ENCODE peak calls at places on chromosomes 16 and 17, in six cellular contexts. R is heart left ventricle, T is testis, S is right lobe of liver, I is Peyer's patch, O is esophagus muscularis mucosa. Y is an unnamed sample.

GRCh38 chr17:81132770-81133723 is 32.3 kb upstream of the PVALEF start:
- DNase-seq in R (no peak), T (no peak), S (peak), I (peak), O (no peak), Y (no peak)

GRCh38 chr16:85438981-85439639 is 174.0 kb upstream of the GSE1 start:
- DNase-seq in R (no peak), T (no peak), S (no peak), I (no peak), O (no peak), Y (no peak)

GRCh38 chr16:50213939-50214519 is 52.3 kb upstream of the ADCY7 start:
- DNase-seq in R (no peak), T (no peak), S (no peak), I (no peak), O (no peak), Y (no peak)

GRCh38 chr16:9077001-9077809 is 14.2 kb upstream of the HAPSTR1 start:
- DNase-seq in R (no peak), T (no peak), S (no peak), I (no peak), O (no peak), Y (no peak)

GRCh38 chr17:5282639-5283217 is 644 bp downstream of the RABEP1 start:
- DNase-seq in R (peak), T (peak), S (peak), I (peak), O (no peak), Y (peak)

GRCh38 chr16:30049871-30050270 is 15.7 kb upstream of the ALDOA start:
- DNase-seq in R (no peak), T (no peak), S (no peak), I (no peak), O (no peak), Y (no peak)

GRCh38 chr16:83953796-83954576 is 946 bp downstream of the OSGIN1 start:
- DNase-seq in R (no peak), T (peak), S (no peak), I (peak), O (no peak), Y (no peak)

GRCh38 chr16:57898961-57899360 is 72.0 kb downstream of the CNGB1 start:
- DNase-seq in R (no peak), T (no peak), S (no peak), I (no peak), O (no peak), Y (no peak)

GRCh38 chr17:27817731-27818130 is 17.4 kb upstream of the NOS2 start:
- DNase-seq in R (no peak), T (no peak), S (no peak), I (no peak), O (no peak), Y (no peak)

GRCh38 chr16:3118846-3119245 is 6.5 kb downstream of the ZNF205 start:
- DNase-seq in R (no peak), T (no peak), S (no peak), I (no peak), O (no peak), Y (no peak)

GRCh38 chr17:19421926-19422325 is 10.9 kb downstream of the RNF112 start:
- DNase-seq in R (no peak), T (no peak), S (no peak), I (no peak), O (no peak), Y (no peak)

GRCh38 chr17:1644493-1645206 is 882 bp downstream of the SCARF1 start:
- DNase-seq in R (peak), T (no peak), S (no peak), I (peak), O (no peak), Y (no peak)

GRCh38 chr16:73161977-73162376 is 114.0 kb upstream of the ZFHX3 start:
- DNase-seq in R (no peak), T (no peak), S (peak), I (peak), O (no peak), Y (no peak)

GRCh38 chr17:31156326-31156725 is 61.5 kb downstream of the NF1 start:
- DNase-seq in R (no peak), T (no peak), S (no peak), I (no peak), O (no peak), Y (no peak)

GRCh38 chr17:39360537-39360936 is 40.9 kb downstream of the FBXL20 start:
- DNase-seq in R (peak), T (peak), S (peak), I (no peak), O (no peak), Y (no peak)

GRCh38 chr16:10969615-10970014 is 25.3 kb downstream of the CLEC16A start:
- DNase-seq in R (no peak), T (no peak), S (no peak), I (no peak), O (no peak), Y (no peak)

GRCh38 chr16:57863434-57864160 is 61.3 kb upstream of the KIFC3 start:
- DNase-seq in R (peak), T (peak), S (peak), I (peak), O (no peak), Y (peak)

GRCh38 chr16:57366544-57367040 is 5.7 kb upstream of the CX3CL1 start:
- DNase-seq in R (no peak), T (no peak), S (no peak), I (no peak), O (no peak), Y (no peak)

GRCh38 chr17:43411369-43411677 is 12.5 kb downstream of the ARL4D start:
- DNase-seq in R (no peak), T (no peak), S (no peak), I (no peak), O (no peak), Y (no peak)

GRCh38 chr17:43411820-43412529 is 13.2 kb downstream of the ARL4D start:
- DNase-seq in R (no peak), T (no peak), S (no peak), I (no peak), O (no peak), Y (no peak)

GRCh38 chr17:43418441-43419374 is 19.9 kb downstream of the ARL4D start:
- DNase-seq in R (peak), T (no peak), S (no peak), I (no peak), O (no peak), Y (peak)

GRCh38 chr17:43416998-43417891 is 18.5 kb downstream of the ARL4D start:
- DNase-seq in R (peak), T (peak), S (no peak), I (peak), O (no peak), Y (peak)
- H3K27ac ChIP-seq in R (peak), T (peak), S (no peak), I (no peak), O (peak), Y (peak)

GRCh38 chr17:21289175-21289901 is 4.8 kb downstream of the MAP2K3 start:
- DNase-seq in R (no peak), T (no peak), S (peak), I (no peak), O (no peak), Y (peak)

GRCh38 chr17:21286771-21287702 is 2.5 kb downstream of the MAP2K3 start:
- DNase-seq in R (no peak), T (no peak), S (peak), I (peak), O (no peak), Y (peak)

GRCh38 chr17:21288581-21289017 is 4.1 kb downstream of the MAP2K3 start:
- DNase-seq in R (no peak), T (no peak), S (peak), I (no peak), O (no peak), Y (no peak)

GRCh38 chr17:21286066-21286770 is 1.7 kb downstream of the MAP2K3 start:
- DNase-seq in R (peak), T (peak), S (peak), I (peak), O (peak), Y (peak)

GRCh38 chr17:21287703-21288449 is 3.4 kb downstream of the MAP2K3 start:
- DNase-seq in R (peak), T (peak), S (peak), I (peak), O (peak), Y (peak)
- TF ChIP-seq POLR2A in R (peak), T (no peak), S (peak), I (peak), O (peak), Y (no peak)

GRCh38 chr17:35539659-35540026 is 2.2 kb upstream of the SLFN12L start:
- DNase-seq in R (no peak), T (no peak), S (no peak), I (no peak), O (no peak), Y (no peak)
- TF ChIP-seq CTCF in R (no peak), T (no peak), S (no peak), I (no peak), O (no peak), Y (no peak)

GRCh38 chr16:66933776-66934137 is 445 bp downstream of the CIAO2B start:
- DNase-seq in R (no peak), T (no peak), S (no peak), I (no peak), O (no peak), Y (no peak)
- H3K27ac ChIP-seq in R (peak), T (peak), S (peak), I (peak), O (peak), Y (peak)

DNA sequence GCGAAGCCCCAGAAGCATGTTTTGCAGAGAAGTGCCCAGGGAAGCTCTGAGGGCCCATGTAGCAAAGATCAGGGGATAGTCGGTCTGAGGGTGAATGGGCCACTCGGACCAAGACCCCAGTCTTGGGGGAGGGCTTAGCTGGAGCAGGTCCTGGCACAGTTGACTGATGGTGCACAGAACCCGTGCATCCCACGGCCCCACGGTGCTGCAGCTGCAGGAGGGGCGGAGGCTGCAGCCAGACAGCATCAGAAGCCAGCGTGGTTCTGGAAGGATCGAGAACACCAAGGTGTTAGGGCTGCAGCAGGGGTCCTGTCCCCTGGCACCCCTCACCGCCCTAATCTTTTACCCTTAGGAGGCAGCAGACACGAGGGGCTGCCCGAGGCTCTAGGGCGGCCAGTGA is 6.5 kb upstream of the MC1R start:
- DNase-seq in R (no peak), T (no peak), S (no peak), I (no peak), O (no peak), Y (no peak)
- TF ChIP-seq POLR2A in R (no peak), T (no peak), S (no peak), I (no peak), O (no peak), Y (no peak)

DNA sequence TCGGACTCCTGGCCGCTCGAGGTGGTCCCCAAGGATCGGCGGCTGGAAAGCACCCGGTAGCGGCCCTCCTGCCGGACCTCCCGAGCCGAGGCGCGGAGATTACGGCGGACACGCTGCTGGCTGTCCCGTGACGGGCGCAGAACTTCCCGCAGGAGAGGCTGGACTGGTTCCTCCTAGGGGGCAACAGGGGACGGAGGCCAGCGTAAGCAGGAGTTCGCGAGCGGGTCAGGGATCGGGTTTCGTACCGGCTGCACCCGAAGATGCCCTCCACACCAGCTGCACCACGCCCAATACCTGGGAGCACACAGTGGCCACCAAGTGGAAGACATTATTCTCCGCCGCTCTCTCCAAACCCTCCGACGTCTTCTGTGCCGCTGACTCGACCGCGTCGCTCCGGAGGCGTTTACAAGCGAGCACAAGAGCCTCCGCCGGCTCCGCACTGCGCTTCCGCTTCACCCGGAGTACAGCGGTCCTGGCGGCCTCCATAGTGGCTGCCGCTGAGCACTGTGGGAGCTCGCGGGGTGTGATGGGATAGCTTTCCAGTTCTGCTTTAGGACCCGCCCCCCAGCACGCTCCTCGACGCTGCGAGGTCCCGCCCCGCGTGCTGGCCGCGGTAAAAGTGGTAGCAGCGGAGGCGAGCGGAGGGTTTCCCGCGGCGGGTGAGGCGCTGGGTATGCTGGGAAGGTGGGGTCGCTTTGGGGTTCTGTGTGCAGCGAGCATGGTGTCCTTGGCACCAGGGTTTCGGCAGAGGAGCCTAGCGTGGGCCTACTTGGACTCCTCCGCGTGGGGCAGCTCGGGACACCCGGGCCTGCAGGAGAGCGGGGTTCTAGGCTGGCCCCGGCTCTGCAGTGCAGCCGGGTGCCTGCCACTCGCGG is at the start of the genes PRMT7 and SLC7A6OS:
- DNase-seq in R (peak), T (peak), S (peak), I (peak), O (peak), Y (peak)
- TF ChIP-seq CTCF in R (peak), T (peak), S (peak), I (peak), O (no peak), Y (peak)

DNA sequence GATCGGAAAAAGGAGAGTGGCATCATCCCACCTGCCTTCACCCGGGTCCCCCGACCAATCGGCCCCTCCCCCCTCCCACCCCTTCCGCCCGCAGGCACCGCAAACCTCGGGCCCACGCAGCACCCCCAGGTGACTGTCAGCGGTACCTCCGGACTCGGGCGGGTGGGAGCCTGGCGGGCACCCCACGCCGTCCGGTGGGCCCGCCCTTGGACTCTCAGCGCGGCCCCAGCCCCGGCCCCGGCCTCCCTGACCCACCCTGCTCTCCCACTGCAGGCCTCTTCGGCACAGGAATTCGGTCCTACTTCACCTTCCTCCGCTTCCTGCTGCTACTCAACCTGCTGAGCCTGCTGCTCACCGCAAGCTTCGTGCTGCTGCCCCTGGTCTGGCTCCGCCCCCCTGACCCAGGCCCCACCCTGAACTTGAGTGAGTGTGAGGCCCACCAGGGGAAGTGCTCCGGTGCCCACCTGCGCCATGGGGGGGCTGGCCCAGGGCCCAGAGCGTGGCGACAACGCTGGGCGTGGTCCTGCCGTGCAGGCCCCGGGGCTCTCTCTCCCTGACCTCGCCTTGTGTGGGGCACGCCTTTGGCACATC is 1.6 kb downstream of the TMC8 start:
- DNase-seq in R (no peak), T (no peak), S (peak), I (peak), O (no peak), Y (no peak)
- H3K27ac ChIP-seq in R (no peak), T (no peak), S (peak), I (peak), O (no peak), Y (no peak)

GRCh38 chr16:74309789-74310781 is 13.5 kb downstream of the PSMD7 start:
- DNase-seq in R (no peak), T (peak), S (no peak), I (no peak), O (no peak), Y (peak)

GRCh38 chr16:74320707-74321106 is 24.1 kb downstream of the PSMD7 start:
- DNase-seq in R (peak), T (peak), S (no peak), I (no peak), O (no peak), Y (no peak)

DNA sequence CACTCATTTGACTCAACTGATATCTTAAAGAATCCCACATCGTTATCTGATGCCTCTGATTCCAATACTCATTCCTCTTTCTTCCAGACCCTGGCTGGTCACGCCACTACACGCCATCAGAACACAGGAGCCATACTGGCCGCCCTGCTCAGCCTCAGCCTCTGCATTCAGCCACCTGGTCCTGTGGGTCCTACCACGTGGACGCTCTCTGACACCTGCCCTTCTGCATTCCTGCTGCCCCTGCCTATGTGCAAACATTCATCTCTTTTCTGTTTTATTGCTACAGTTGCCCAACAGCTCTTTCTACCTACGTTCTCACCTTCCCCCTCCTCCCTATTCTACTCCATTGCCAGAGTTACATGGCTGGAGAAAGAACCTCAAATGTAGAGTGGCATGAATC is 18.4 kb downstream of the PSMD7 start:
- DNase-seq in R (no peak), T (no peak), S (no peak), I (no peak), O (no peak), Y (no peak)
- TF ChIP-seq POLR2A in R (no peak), T (no peak), S (no peak), I (no peak), O (no peak), Y (no peak)

DNA sequence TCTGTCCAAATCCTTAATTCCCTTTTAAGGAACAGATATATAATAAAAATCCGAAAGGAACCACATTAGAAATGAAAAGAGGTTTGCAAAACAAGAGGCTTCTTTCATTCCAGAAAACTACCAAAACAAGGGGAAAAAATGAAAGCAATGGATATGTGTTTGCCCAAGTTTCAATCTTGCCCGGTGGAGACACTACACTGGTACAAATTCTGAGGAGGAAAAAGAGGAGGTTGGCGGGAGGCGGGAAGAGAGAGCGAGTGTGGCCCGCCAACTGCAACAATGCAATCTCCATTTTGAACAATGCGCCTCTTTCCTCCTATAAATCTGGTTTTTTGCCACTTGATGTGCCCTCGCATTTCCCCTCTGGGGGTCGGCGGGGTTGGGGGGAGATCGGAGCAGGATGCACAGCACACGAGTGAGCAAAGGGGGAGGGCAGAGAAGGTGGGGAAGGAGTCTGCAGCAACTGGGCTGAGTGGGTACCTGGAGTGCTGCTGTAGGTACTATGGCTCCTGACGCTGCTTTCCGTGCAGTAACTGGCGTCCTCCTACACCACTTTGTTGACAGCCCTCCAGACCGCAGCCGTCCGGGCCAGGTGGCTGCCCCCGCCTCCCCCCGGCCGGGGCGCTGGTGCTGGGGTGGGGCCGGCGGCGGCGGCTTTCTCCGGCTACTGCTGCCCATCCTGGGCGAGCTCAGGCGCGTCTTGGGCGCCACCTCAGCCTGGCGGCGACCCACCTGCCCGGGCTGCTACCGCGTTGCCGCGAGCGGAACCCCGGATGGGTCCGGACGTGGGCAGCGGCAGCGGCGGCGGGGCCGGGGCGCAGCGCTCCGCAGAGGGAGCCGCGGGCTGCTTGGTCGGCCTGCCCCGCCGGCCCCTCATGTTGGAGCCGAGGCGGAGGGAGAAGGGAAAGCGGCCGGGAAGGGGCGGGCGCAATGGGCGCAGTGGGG is 93.8 kb upstream of the PLEKHM1 start:
- DNase-seq in R (peak), T (peak), S (peak), I (peak), O (peak), Y (peak)
- TF ChIP-seq CTCF in R (no peak), T (no peak), S (no peak), I (no peak), O (no peak), Y (no peak)

Y was measured in ovary.